ENCODE peak calls at places on chromosomes 6 and 20, in nine cellular contexts. M is IMR-90, S is heart left ventricle, I is H1, G is Peyer's patch, K is ovary, Q is adrenal gland, X is transverse colon, W is upper lobe of left lung. P is an unnamed sample.
A peak's percentile ranks its signal among the peaks of the same experiment; 100 is the strongest.

GRCh38 chr6:122838060-122838780 is 49.2 kb downstream of the SMPDL3A start:
- DNase-seq in S (no peak), M (peak; percentile 33), Q (no peak), G (no peak), K (no peak), I (no peak), X (no peak), W (no peak), P (no peak)

GRCh38 chr20:34570859-34571306 is 12.4 kb downstream of the MAP1LC3A start:
- DNase-seq in X (no peak), G (peak; percentile 17), Q (no peak), S (no peak), M (peak; percentile 81), W (no peak), K (no peak), I (no peak), P (no peak)

GRCh38 chr20:33992145-33992922 is 1.4 kb upstream of the RALY start:
- DNase-seq in Q (no peak), X (no peak), S (no peak), W (no peak), G (no peak), K (no peak), I (no peak), M (peak; percentile 54), P (no peak)

GRCh38 chr6:72642435-72642834 is 20.6 kb downstream of the KCNQ5 start:
- DNase-seq in Q (no peak), M (no peak), X (no peak), W (no peak), K (no peak), I (no peak), G (no peak), S (no peak), P (no peak)

GRCh38 chr6:72035483-72035882 is 149.1 kb downstream of the RIMS1 start:
- DNase-seq in I (no peak), G (no peak), M (no peak), Q (no peak), S (no peak), W (no peak), X (no peak), K (no peak), P (no peak)

GRCh38 chr6:37980222-37980595 is 160.7 kb downstream of the ZFAND3 start:
- DNase-seq in W (no peak), G (no peak), X (no peak), M (no peak), Q (no peak), I (no peak), K (no peak), S (no peak), P (no peak)

GRCh38 chr6:71886184-71887005 is at the start of gene RIMS1:
- DNase-seq in W (peak; percentile 84), X (no peak), Q (peak; percentile 16), K (peak; percentile 21), G (no peak), S (no peak), I (peak; percentile 82), M (no peak), P (peak; percentile 19)

GRCh38 chr6:138403324-138403800 is 661 bp upstream of the HEBP2 start:
- DNase-seq in M (no peak), G (peak; percentile 55), S (peak; percentile 55), I (peak; percentile 67), X (peak; percentile 56), Q (peak; percentile 34), W (peak; percentile 90), K (peak; percentile 62), P (peak; percentile 69)

GRCh38 chr6:100920028-100920427 is 38.9 kb upstream of the ASCC3 start:
- DNase-seq in K (no peak), M (no peak), Q (no peak), X (no peak), W (no peak), I (no peak), S (no peak), G (no peak), P (no peak)

GRCh38 chr6:100924574-100924973 is 43.4 kb upstream of the ASCC3 start:
- DNase-seq in Q (no peak), M (no peak), G (no peak), X (no peak), W (no peak), I (no peak), S (no peak), K (no peak), P (no peak)

GRCh38 chr6:100923481-100923880 is 42.4 kb upstream of the ASCC3 start:
- DNase-seq in Q (no peak), S (no peak), X (no peak), K (no peak), M (no peak), G (no peak), I (no peak), W (no peak), P (no peak)

DNA sequence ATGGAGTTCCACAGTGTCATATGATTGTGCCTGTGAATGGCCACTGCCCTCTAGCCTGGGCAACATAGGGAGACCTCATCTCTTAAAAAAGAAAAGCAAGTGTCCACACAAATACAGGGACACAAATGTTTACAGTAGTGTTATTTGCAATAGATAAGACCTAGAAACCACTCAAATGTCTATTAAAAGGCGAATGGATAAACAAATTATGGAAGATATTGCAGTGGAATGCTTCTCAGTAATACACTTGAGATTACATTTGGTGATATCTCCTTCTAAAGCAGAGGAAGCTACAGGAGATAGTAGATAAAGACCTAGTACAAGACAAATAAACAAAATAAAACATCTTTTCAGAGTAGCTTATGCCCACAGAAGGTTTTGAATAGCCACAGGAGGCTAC is 44.6 kb upstream of the ASCC3 start:
- DNase-seq in M (no peak), Q (no peak), S (no peak), X (no peak), G (no peak), I (no peak), W (no peak), K (no peak), P (no peak)
- H3K4me3 ChIP-seq in M (no peak overlapping the region), Q (no peak overlapping the region), S (no peak overlapping the region), X (no peak overlapping the region), G (no peak overlapping the region), I (no peak overlapping the region), W (no peak overlapping the region), K (no peak overlapping the region), P (no peak overlapping the region)

DNA sequence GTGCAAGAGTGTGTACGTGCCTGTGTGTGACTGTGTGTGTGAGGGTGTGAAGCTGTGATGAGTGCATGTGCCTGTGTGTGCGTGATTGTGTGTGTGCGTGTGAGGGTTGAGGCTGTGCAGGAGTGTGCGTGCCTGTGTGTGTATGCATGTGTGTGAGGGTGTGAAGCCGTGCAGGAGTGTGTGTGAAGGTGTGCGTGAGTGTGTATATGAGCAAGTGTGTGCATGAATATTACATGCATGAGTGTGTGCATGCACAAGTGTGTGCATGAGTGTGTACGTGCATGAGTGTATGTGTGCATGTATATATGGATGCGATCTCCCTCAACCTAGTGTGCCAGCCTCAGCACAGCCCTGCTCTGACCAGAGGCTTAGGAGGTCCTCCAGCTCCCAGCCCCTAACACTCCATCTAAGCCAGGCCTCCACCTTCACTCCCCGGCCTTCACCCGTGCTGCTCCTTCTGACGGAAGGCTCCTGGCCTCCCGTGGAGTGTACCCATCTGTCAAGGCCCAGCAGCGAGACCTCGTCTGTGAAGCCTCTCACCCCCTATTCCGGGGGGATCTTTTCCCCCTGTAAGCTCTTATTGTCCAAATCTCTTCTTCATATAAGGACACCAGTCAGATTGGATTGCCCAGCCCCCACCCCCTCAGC is 19.9 kb upstream of the PHACTR3 start:
- DNase-seq in M (no peak), G (no peak), S (no peak), X (no peak), W (no peak), I (no peak), K (no peak), Q (no peak), P (no peak)
- H3K4me1 ChIP-seq in M (no peaks in the 10 kb centered on the region), G (no peaks in the 10 kb centered on the region), S (peaks cover 12% of the 10 kb centered on the region), X (no peaks in the 10 kb centered on the region), W (no peaks in the 10 kb centered on the region), I (no peaks in the 10 kb centered on the region), K (peaks cover 18% of the 10 kb centered on the region), Q (no peaks in the 10 kb centered on the region), P (no peaks in the 10 kb centered on the region)

GRCh38 chr6:43625393-43625992 is 3.6 kb downstream of the GTPBP2 start:
- DNase-seq in W (no peak), S (no peak), X (no peak), M (no peak), I (no peak), Q (no peak), G (no peak), K (no peak), P (no peak)

GRCh38 chr6:43628392-43629103 is 516 bp downstream of the GTPBP2 start:
- DNase-seq in Q (peak; percentile 51), M (peak; percentile 34), K (peak; percentile 53), S (peak; percentile 52), G (peak; percentile 52), W (no peak), X (peak; percentile 62), I (peak; percentile 74), P (peak; percentile 58)

GRCh38 chr6:43624786-43625288 is 4.2 kb downstream of the GTPBP2 start:
- DNase-seq in X (no peak), W (no peak), I (no peak), K (no peak), M (no peak), S (no peak), G (no peak), Q (no peak), P (no peak)

GRCh38 chr6:43629104-43629504 is at the start of gene GTPBP2:
- DNase-seq in Q (peak; percentile 99), M (peak; percentile 99), W (peak; percentile 97), S (peak; percentile 99), K (peak; percentile 97), G (peak; percentile 99), I (peak; percentile 94), X (peak; percentile 99), P (peak; percentile 100)

GRCh38 chr6:43627008-43627825 is 1.8 kb downstream of the GTPBP2 start:
- DNase-seq in S (peak; percentile 86), X (peak; percentile 77), K (no peak), Q (peak; percentile 92), W (no peak), M (peak; percentile 99), G (peak; percentile 36), I (no peak), P (peak; percentile 79)
- TF ChIP-seq POLR2A in S (no peak), X (no peak), K (no peak), Q (no peak), W (no peak), M (peak; percentile 89), G (no peak), I (no peak), P (peak; percentile 65)

GRCh38 chr6:57044568-57044967 is 1.9 kb upstream of the KIAA1586 start:
- DNase-seq in S (no peak), X (no peak), I (no peak), W (no peak), Q (no peak), K (no peak), G (no peak), M (no peak), P (no peak)

DNA sequence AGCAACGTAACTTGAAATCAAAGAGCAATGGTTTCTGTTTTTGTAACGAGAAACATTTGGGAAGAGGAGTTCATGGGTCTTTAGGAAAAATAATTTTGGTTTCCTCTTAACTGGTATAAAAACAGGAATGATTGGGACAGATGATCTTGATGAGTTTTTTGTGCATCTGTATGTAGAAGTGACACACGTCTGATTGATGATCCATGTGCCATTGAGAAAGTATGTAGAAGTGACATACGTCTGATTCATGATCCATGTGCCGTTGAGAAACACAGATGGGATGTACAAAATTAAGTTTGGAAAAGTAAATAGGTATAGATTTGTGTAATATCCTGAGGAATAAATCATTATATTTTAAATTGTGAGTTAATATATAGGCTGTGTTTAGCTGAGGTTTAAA is 2.1 kb downstream of the KIAA1586 start:
- DNase-seq in S (no peak), W (no peak), M (peak; percentile 25), I (no peak), Q (no peak), G (no peak), X (no peak), K (no peak), P (no peak)
- H3K4me3 ChIP-seq in S (no peak overlapping the region), W (no peak overlapping the region), M (peak overlapping the region; percentile 13), I (no peak overlapping the region), Q (no peak overlapping the region), G (no peak overlapping the region), X (no peak overlapping the region), K (no peak overlapping the region), P (no peak overlapping the region)

P was measured in right lobe of liver.